ENCODE peak calls at places on chromosomes 16 and 17, in five cellular contexts. U is ovary; Z is uterus; O is thyroid gland; S is CD8-positive, alpha-beta T cell. Q is an unnamed sample. For H3K4me1, the result is how much of the 10 kb centered on the place peaks cover.

GRCh38 chr17:15411556-15412198 is 55.7 kb downstream of the CDRT4 start:
- DNase-seq in U (no peak), S (no peak), Z (peak), O (peak), Q (no peak)

GRCh38 chr17:78658281-78658785 is 81.1 kb upstream of the DNAH17 start:
- DNase-seq in Z (no peak), U (no peak), O (peak), S (no peak), Q (no peak)

GRCh38 chr16:81293909-81294802 is 20.6 kb upstream of the GAN start:
- DNase-seq in U (no peak), O (no peak), Z (no peak), S (no peak), Q (no peak)

GRCh38 chr16:18931756-18932155 is 5.5 kb upstream of the SMG1 start:
- DNase-seq in Z (no peak), O (peak), U (no peak), S (no peak), Q (no peak)

GRCh38 chr16:79037429-79038373 is 562.8 kb downstream of the MAF start:
- DNase-seq in O (peak), S (no peak), U (no peak), Z (no peak), Q (no peak)

GRCh38 chr17:7834554-7834890 is 505 bp downstream of the KDM6B start:
- DNase-seq in O (peak), Z (peak), U (peak), S (peak), Q (no peak)

GRCh38 chr16:66658143-66658859 is 38.2 kb downstream of the CMTM4 start:
- DNase-seq in O (no peak), S (no peak), U (no peak), Z (no peak), Q (no peak)

GRCh38 chr17:83145831-83146230 is 66.4 kb downstream of the METRNL start:
- DNase-seq in Z (no peak), O (no peak), S (no peak), U (no peak), Q (no peak)

GRCh38 chr17:69639096-69639495 is 224.6 kb downstream of the MAP2K6 start:
- DNase-seq in U (no peak), O (no peak), Z (no peak), S (no peak), Q (no peak)

GRCh38 chr17:42116705-42117396 is 4.3 kb downstream of the KAT2A start:
- DNase-seq in O (peak), S (peak), Z (peak), U (peak), Q (peak)

GRCh38 chr16:647173-647902 is 1.8 kb upstream of the WDR90 start:
- DNase-seq in U (no peak), Z (no peak), S (no peak), O (peak), Q (no peak)

GRCh38 chr16:29993903-29994612 is 1.4 kb downstream of the HIRIP3 start:
- DNase-seq in S (no peak), U (no peak), O (no peak), Z (no peak), Q (no peak)

GRCh38 chr16:89136931-89137330 is 34.6 kb upstream of the CDH15 start:
- DNase-seq in O (no peak), S (no peak), U (peak), Z (no peak), Q (no peak)

GRCh38 chr17:27597188-27597580 is 33.8 kb upstream of the LGALS9 start:
- DNase-seq in S (no peak), U (no peak), Z (no peak), O (no peak), Q (no peak)

GRCh38 chr16:84286568-84287220 is 8.0 kb upstream of the WFDC1 start:
- DNase-seq in S (no peak), U (peak), Z (peak), O (peak), Q (peak)

DNA sequence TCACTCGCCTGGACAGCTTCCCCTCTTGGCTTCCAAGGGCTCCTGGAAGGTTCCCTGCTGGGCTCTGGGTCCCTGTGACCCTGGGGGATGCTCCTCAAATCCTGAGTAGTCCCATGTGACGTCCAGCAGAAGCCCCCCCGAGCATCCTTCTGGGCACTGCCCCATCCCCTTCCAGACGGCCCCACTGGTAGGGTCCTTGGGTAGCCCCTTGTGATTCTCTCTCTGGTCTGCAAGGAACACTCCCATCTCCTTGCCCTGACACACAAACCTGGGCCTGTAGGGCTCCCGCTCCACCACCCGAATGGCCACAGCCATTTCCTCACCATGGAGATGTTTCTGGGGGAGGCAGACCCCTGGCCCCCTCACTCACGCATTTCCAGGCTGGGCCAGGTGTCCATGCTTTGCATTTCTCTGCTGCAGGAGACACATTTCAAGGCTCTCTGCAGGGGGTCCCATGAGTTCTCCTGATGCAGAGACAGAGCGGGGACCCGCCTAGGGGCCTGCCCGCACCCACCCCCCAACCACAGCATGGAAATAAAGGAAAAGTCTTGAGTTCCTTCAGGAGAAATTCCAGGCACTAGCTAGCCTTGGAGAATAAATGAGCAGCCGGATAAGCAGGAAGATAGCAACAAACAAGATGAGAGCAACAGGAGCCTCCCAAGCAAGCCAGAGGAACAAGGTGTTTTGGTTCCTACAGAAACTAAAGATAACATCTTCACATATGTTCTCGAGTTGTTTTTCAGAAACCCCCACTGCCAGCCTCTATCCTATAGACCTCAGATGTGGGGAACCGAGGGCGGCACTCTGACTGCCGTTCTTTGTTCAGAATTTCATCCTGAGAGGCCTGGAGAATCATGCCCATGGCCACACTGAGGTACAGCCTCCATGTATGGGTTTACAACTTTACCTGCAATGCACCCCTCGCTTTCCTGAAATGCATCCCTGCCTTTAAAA is 128.8 kb downstream of the MGAT5B start:
- DNase-seq in S (no peak), O (no peak), U (no peak), Z (no peak), Q (no peak)
- H3K27ac ChIP-seq in S (peak), O (no peak), U (no peak), Z (no peak), Q (no peak)

GRCh38 chr17:67258836-67259468 is 14.0 kb upstream of the HELZ start:
- DNase-seq in S (peak), Z (no peak), U (no peak), O (no peak), Q (no peak)

GRCh38 chr17:67260051-67260987 is 15.3 kb upstream of the HELZ start:
- DNase-seq in U (peak), O (peak), Z (peak), S (no peak), Q (no peak)

GRCh38 chr17:67253379-67253778 is 8.4 kb upstream of the HELZ start:
- DNase-seq in U (no peak), O (no peak), S (no peak), Z (no peak), Q (no peak)

DNA sequence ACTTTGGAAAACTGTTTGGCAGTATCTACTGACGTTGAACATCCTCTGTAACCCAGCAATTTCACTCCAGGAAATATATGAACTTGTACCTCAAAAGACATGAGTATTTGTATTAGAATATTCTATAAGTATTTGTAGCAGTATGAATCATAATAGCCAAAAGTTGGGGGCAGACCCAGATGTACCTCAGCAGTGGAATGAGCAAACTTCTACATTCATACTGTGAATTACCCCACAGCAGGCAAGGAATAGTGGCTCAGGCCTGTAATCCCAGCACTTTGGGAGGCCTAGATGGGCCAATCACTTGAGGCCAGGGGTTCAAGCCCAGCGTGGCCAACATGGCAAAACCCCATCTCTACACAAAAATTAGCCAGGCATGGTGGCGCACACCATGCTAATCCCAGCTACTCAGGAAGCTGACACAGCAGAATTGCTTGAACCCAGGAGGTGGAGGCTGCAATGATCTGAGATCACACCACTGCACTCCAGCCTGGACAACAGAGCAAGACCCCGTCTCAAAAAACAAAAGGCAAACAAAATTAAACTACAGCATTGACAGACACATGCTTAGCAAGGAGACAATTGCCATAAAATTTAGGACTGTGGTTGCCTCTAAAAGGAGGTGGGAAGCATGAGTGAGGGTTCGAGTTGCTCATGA is 11.2 kb upstream of the HELZ start:
- DNase-seq in S (no peak), Z (no peak), U (no peak), O (no peak), Q (no peak)
- H3K4me1 ChIP-seq in S (under half), Z (under half), U (under half), O (under half), Q (under half)

DNA sequence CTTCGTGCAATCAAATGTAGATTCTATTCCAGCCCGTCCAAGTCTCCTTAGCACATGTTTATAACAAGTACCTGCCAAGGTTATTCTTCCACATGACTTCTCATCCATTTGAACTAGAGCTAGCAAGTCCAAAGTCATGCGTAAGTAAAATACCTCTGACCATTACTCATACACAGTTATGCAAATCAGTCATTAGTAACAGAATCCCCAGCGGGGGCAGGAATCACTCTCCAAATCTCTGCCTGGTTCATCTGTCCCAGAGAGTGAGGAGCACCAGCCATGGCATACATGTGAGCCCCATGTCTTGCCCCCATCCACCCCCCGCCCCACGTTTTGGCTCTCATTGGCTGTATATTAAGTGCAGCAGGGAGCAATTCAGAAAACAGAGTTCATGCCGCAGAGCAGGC is 27.7 kb downstream of the SRL start:
- DNase-seq in S (no peak), Z (peak), O (peak), U (peak), Q (no peak)
- H3K27ac ChIP-seq in S (no peak), Z (peak), O (peak), U (peak), Q (no peak)

GRCh38 chr16:53898993-53899392 is 195.0 kb downstream of the FTO start:
- DNase-seq in U (no peak), O (no peak), Z (no peak), S (no peak), Q (no peak)
- H3K4me1 ChIP-seq in U (under half), O (under half), Z (under half), S (under half), Q (under half)

GRCh38 chr17:72978593-72979218 is 113.8 kb downstream of the SLC39A11 start:
- DNase-seq in O (no peak), S (no peak), U (no peak), Z (no peak), Q (peak)
- H3K27ac ChIP-seq in O (no peak), S (no peak), U (no peak), Z (no peak), Q (no peak)

DNA sequence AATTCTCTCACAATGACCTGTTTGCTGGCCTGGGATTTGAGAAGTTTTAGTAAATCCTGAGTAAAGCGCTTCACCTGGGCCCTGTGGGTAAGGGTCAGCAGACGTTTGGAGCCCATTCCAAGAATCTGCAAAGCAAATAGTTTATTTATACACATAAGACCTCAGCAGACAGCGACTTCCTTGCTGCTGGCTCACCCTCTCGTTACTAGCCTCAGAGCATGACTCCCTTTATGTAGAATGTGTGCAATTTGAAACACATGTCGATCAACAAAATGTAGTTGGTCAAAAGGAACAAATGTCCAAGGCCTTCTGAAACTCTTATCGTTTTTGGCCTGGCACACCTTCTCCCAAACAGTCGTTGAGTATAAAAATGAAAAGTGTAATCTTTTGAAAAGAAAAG is 31.3 kb downstream of the MARF1 start:
- DNase-seq in Z (no peak), S (no peak), O (no peak), U (no peak), Q (no peak)
- H3K4me1 ChIP-seq in Z (under half), S (under half), O (under half), U (under half), Q (under half)

GRCh38 chr16:69613283-69614154 is 47.8 kb downstream of the NFAT5 start:
- DNase-seq in O (no peak), U (no peak), Z (no peak), S (no peak), Q (no peak)

GRCh38 chr16:69615528-69615927 is 49.8 kb downstream of the NFAT5 start:
- DNase-seq in U (no peak), O (no peak), S (no peak), Z (no peak), Q (no peak)

GRCh38 chr16:69618721-69619120 is 53.0 kb downstream of the NFAT5 start:
- DNase-seq in O (no peak), S (no peak), Z (no peak), U (no peak), Q (no peak)

GRCh38 chr16:69618307-69618706 is 52.5 kb downstream of the NFAT5 start:
- DNase-seq in S (no peak), Z (no peak), U (no peak), O (no peak), Q (peak)

GRCh38 chr16:69616082-69616481 is 50.3 kb downstream of the NFAT5 start:
- DNase-seq in U (no peak), S (no peak), Z (no peak), O (no peak), Q (no peak)
- H3K27ac ChIP-seq in U (no peak), S (no peak), Z (no peak), O (peak), Q (no peak)

DNA sequence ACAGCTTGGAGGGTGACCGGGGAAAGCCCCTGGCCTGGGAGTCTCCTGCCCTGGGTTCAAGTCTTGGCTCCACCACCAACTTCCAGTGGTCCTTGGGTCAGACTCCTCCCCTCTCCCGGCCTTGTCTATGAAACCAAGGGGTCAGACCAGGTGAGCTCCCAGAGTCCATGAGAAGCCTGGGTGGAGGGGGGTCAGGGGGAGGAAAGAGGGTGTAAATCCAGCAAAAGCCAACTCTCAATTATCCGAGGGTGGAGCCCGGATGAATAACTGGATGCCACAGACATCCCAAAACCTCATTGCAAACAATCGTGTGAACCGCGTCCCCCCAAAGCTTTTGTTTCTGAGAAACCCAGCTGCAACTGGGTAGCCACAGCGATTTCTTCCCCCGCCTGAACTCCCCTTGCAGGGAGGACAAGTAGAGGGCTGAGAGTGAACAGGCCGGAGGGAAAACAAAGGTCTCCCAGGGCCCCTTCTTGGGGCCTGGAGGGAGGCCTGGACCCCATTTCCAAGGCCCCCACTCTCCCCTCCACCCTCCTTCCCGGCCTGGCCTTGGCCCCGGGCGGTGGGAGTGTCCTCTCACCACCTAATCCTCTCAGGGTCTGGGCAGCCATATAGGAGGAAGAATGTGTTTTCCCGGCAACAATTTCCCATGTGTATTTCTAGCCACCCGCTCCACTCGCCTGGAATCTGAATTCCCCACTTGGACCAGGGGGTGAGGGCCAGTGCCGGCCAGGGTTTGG is 2.5 kb downstream of the GLIS2 start:
- DNase-seq in Z (no peak), O (no peak), S (no peak), U (peak), Q (peak)
- H3K4me1 ChIP-seq in Z (under half), O (half or more), S (under half), U (under half), Q (under half)

GRCh38 chr16:4324479-4324868 is 8.6 kb downstream of the GLIS2 start:
- DNase-seq in U (no peak), Z (no peak), S (no peak), O (no peak), Q (no peak)
- H3K27ac ChIP-seq in U (peak), Z (peak), S (no peak), O (peak), Q (peak)